ENCODE peak calls at places on chromosome 21, in six cellular contexts. One of them, this sample, is unnamed.

GRCh38 chr21:37364722-37365121 is 1.9 kb upstream of the DYRK1A start:
- DNase-seq in NCI-H2107: no peak
- DNase-seq in PC-3: no peak
- DNase-seq in hepatocyte: no peak
- DNase-seq in NCI-H1436: no peak
- DNase-seq in activated naive CD8-positive, alpha-beta T cell treated with anti-CD3 and anti-CD28 coated beads, Interleukin-2, amount 50 U/mL, for 16 hours: no peak
- DNase-seq in this sample: no peak

GRCh38 chr21:37548521-37548981 is 182.0 kb downstream of the DYRK1A start:
- DNase-seq in NCI-H2107: no peak
- DNase-seq in PC-3: no peak
- DNase-seq in hepatocyte: no peak
- DNase-seq in NCI-H1436: no peak
- DNase-seq in activated naive CD8-positive, alpha-beta T cell treated with anti-CD3 and anti-CD28 coated beads, Interleukin-2, amount 50 U/mL, for 16 hours: no peak
- DNase-seq in this sample: no peak

GRCh38 chr21:34511154-34511553 is 856 bp downstream of the KCNE1 start:
- DNase-seq in NCI-H2107: no peak
- DNase-seq in PC-3: no peak
- DNase-seq in hepatocyte: no peak
- DNase-seq in NCI-H1436: no peak
- DNase-seq in activated naive CD8-positive, alpha-beta T cell treated with anti-CD3 and anti-CD28 coated beads, Interleukin-2, amount 50 U/mL, for 16 hours: no peak
- DNase-seq in this sample: peak

GRCh38 chr21:26115346-26115745 is 55.2 kb downstream of the APP start:
- DNase-seq in NCI-H2107: peak
- DNase-seq in PC-3: peak
- DNase-seq in hepatocyte: no peak
- DNase-seq in NCI-H1436: peak
- DNase-seq in activated naive CD8-positive, alpha-beta T cell treated with anti-CD3 and anti-CD28 coated beads, Interleukin-2, amount 50 U/mL, for 16 hours: no peak
- DNase-seq in this sample: peak

GRCh38 chr21:29938968-29939858 is 583 bp downstream of the GRIK1 start:
- DNase-seq in NCI-H2107: no peak
- DNase-seq in PC-3: no peak
- DNase-seq in hepatocyte: peak
- DNase-seq in NCI-H1436: no peak
- DNase-seq in activated naive CD8-positive, alpha-beta T cell treated with anti-CD3 and anti-CD28 coated beads, Interleukin-2, amount 50 U/mL, for 16 hours: no peak
- DNase-seq in this sample: no peak

GRCh38 chr21:39187141-39187540 is 3.9 kb upstream of the PSMG1 start:
- DNase-seq in NCI-H2107: no peak
- DNase-seq in PC-3: no peak
- DNase-seq in hepatocyte: no peak
- DNase-seq in NCI-H1436: no peak
- DNase-seq in activated naive CD8-positive, alpha-beta T cell treated with anti-CD3 and anti-CD28 coated beads, Interleukin-2, amount 50 U/mL, for 16 hours: no peak
- DNase-seq in this sample: no peak

GRCh38 chr21:45413922-45414321 is 9.0 kb downstream of the COL18A1 start:
- DNase-seq in NCI-H2107: no peak
- DNase-seq in PC-3: no peak
- DNase-seq in hepatocyte: peak
- DNase-seq in NCI-H1436: no peak
- DNase-seq in activated naive CD8-positive, alpha-beta T cell treated with anti-CD3 and anti-CD28 coated beads, Interleukin-2, amount 50 U/mL, for 16 hours: no peak
- DNase-seq in this sample: no peak

GRCh38 chr21:33301632-33302002 is 23.2 kb upstream of the IFNAR1 start:
- DNase-seq in NCI-H2107: no peak
- DNase-seq in PC-3: no peak
- DNase-seq in hepatocyte: no peak
- DNase-seq in NCI-H1436: no peak
- DNase-seq in activated naive CD8-positive, alpha-beta T cell treated with anti-CD3 and anti-CD28 coated beads, Interleukin-2, amount 50 U/mL, for 16 hours: no peak
- DNase-seq in this sample: no peak

GRCh38 chr21:39552856-39553255 is 59.9 kb upstream of the B3GALT5 start:
- DNase-seq in NCI-H2107: no peak
- DNase-seq in PC-3: no peak
- DNase-seq in hepatocyte: no peak
- DNase-seq in NCI-H1436: no peak
- DNase-seq in activated naive CD8-positive, alpha-beta T cell treated with anti-CD3 and anti-CD28 coated beads, Interleukin-2, amount 50 U/mL, for 16 hours: no peak
- DNase-seq in this sample: no peak

GRCh38 chr21:41895643-41896493 is 16.7 kb upstream of the PRDM15 start:
- DNase-seq in NCI-H2107: no peak
- DNase-seq in PC-3: no peak
- DNase-seq in hepatocyte: no peak
- DNase-seq in NCI-H1436: no peak
- DNase-seq in activated naive CD8-positive, alpha-beta T cell treated with anti-CD3 and anti-CD28 coated beads, Interleukin-2, amount 50 U/mL, for 16 hours: no peak
- DNase-seq in this sample: no peak

GRCh38 chr21:32994305-32994704 is 31.4 kb upstream of the OLIG2 start:
- DNase-seq in NCI-H2107: no peak
- DNase-seq in PC-3: peak
- DNase-seq in hepatocyte: peak
- DNase-seq in NCI-H1436: no peak
- DNase-seq in activated naive CD8-positive, alpha-beta T cell treated with anti-CD3 and anti-CD28 coated beads, Interleukin-2, amount 50 U/mL, for 16 hours: no peak
- DNase-seq in this sample: no peak

GRCh38 chr21:39164523-39164922 is 18.7 kb downstream of the PSMG1 start:
- DNase-seq in NCI-H2107: no peak
- DNase-seq in PC-3: no peak
- DNase-seq in hepatocyte: no peak
- DNase-seq in NCI-H1436: no peak
- DNase-seq in activated naive CD8-positive, alpha-beta T cell treated with anti-CD3 and anti-CD28 coated beads, Interleukin-2, amount 50 U/mL, for 16 hours: no peak
- DNase-seq in this sample: no peak

GRCh38 chr21:21971384-21971783 is 973.2 kb downstream of the NCAM2 start:
- DNase-seq in NCI-H2107: no peak
- DNase-seq in PC-3: peak
- DNase-seq in hepatocyte: no peak
- DNase-seq in NCI-H1436: no peak
- DNase-seq in activated naive CD8-positive, alpha-beta T cell treated with anti-CD3 and anti-CD28 coated beads, Interleukin-2, amount 50 U/mL, for 16 hours: no peak
- DNase-seq in this sample: no peak

GRCh38 chr21:39168800-39169199 is 14.5 kb downstream of the PSMG1 start:
- DNase-seq in NCI-H2107: no peak
- DNase-seq in PC-3: no peak
- DNase-seq in hepatocyte: no peak
- DNase-seq in NCI-H1436: no peak
- DNase-seq in activated naive CD8-positive, alpha-beta T cell treated with anti-CD3 and anti-CD28 coated beads, Interleukin-2, amount 50 U/mL, for 16 hours: no peak
- DNase-seq in this sample: no peak

GRCh38 chr21:37711294-37711844 is 204.9 kb downstream of the KCNJ6 start:
- DNase-seq in NCI-H2107: no peak
- DNase-seq in PC-3: no peak
- DNase-seq in hepatocyte: no peak
- DNase-seq in NCI-H1436: no peak
- DNase-seq in activated naive CD8-positive, alpha-beta T cell treated with anti-CD3 and anti-CD28 coated beads, Interleukin-2, amount 50 U/mL, for 16 hours: no peak
- DNase-seq in this sample: no peak

GRCh38 chr21:15293251-15293650 is 228.5 kb upstream of the NRIP1 start:
- DNase-seq in NCI-H2107: no peak
- DNase-seq in PC-3: peak
- DNase-seq in hepatocyte: peak
- DNase-seq in NCI-H1436: no peak
- DNase-seq in activated naive CD8-positive, alpha-beta T cell treated with anti-CD3 and anti-CD28 coated beads, Interleukin-2, amount 50 U/mL, for 16 hours: no peak
- DNase-seq in this sample: peak

This sample was measured in mammary epithelial cell.